ENCODE peak calls at places on chromosome 17, in five cellular contexts. Q is HFFc6, Z is neural crest cell, Y is epithelial cell of esophagus, M is kidney epithelial cell. P is an unnamed sample.

GRCh38 chr17:17904171-17905035 is 67.6 kb upstream of the SREBF1 start:
- DNase-seq in M (no peak), Z (no peak), Q (no peak), Y (no peak), P (no peak)

GRCh38 chr17:67469208-67469980 is 92.3 kb downstream of the PITPNC1 start:
- DNase-seq in Y (peak; percentile 31), Z (peak; percentile 8), M (no peak), Q (no peak), P (no peak)

GRCh38 chr17:306116-306515 is 46.5 kb downstream of the RPH3AL start:
- DNase-seq in Y (no peak), Q (no peak), M (no peak), Z (no peak), P (no peak)

GRCh38 chr17:36845916-36846315 is 91.4 kb upstream of the LHX1 start:
- DNase-seq in Y (no peak), Z (no peak), Q (no peak), M (no peak), P (no peak)

GRCh38 chr17:29383687-29384086 is 6.5 kb upstream of the TAOK1 start:
- DNase-seq in Q (peak; percentile 71), Z (no peak), Y (peak; percentile 75), M (no peak), P (no peak)

GRCh38 chr17:82212331-82213250 is at the start of gene CCDC57:
- DNase-seq in Y (peak; percentile 74), M (no peak), Z (peak; percentile 73), Q (peak; percentile 69), P (peak; percentile 76)

GRCh38 chr17:2122641-2123302 is 67.9 kb downstream of the HIC1 start:
- DNase-seq in Q (no peak), Z (no peak), Y (peak; percentile 81), M (no peak), P (peak; percentile 49)

GRCh38 chr17:58487589-58488427 is at the start of gene HSF5:
- DNase-seq in Y (peak; percentile 19), Q (no peak), Z (no peak), M (no peak), P (peak; percentile 77)

GRCh38 chr17:71649986-71650385 is 470.8 kb upstream of the SOX9 start:
- DNase-seq in Z (no peak), Q (no peak), Y (no peak), M (no peak), P (no peak)

GRCh38 chr17:64783556-64784352 is 121.6 kb upstream of the SMURF2 start:
- DNase-seq in Q (no peak), Y (no peak), Z (no peak), M (no peak), P (peak; percentile 10)

GRCh38 chr17:34306466-34306865 is 12.8 kb upstream of the CCL8 start:
- DNase-seq in Y (peak; percentile 41), Z (no peak), Q (peak; percentile 65), M (no peak), P (no peak)

GRCh38 chr17:12911241-12911640 is 106.6 kb downstream of the ELAC2 start:
- DNase-seq in Z (no peak), Q (no peak), Y (no peak), M (no peak), P (no peak)

GRCh38 chr17:19292377-19292711 is 55.2 kb downstream of the EPN2 start:
- DNase-seq in Q (no peak), Y (peak; percentile 20), M (no peak), Z (no peak), P (no peak)

GRCh38 chr17:2904135-2904534 is 107.9 kb downstream of the RAP1GAP2 start:
- DNase-seq in Z (no peak), Q (peak; percentile 3), Y (no peak), M (no peak), P (no peak)

GRCh38 chr17:81334419-81334896 is 39.4 kb upstream of the SLC38A10 start:
- DNase-seq in Q (no peak), M (no peak), Y (no peak), Z (no peak), P (no peak)

GRCh38 chr17:82297280-82297803 is 20.1 kb downstream of the CD7 start:
- DNase-seq in Y (peak; percentile 83), Z (no peak), Q (peak; percentile 76), M (no peak), P (peak; percentile 89)

GRCh38 chr17:77948690-77949114 is 9.8 kb upstream of the TNRC6C start:
- DNase-seq in Y (no peak), Q (peak; percentile 49), M (no peak), Z (peak; percentile 29), P (no peak)

GRCh38 chr17:12765544-12765943 is 23.8 kb upstream of the ARHGAP44 start:
- DNase-seq in Y (peak; percentile 78), M (peak; percentile 42), Q (peak; percentile 83), Z (no peak), P (no peak)

GRCh38 chr17:68101992-68102758 is 66.6 kb downstream of the KPNA2 start:
- DNase-seq in M (no peak), Q (no peak), Y (peak; percentile 27), Z (no peak), P (no peak)

GRCh38 chr17:60676758-60677307 is 818 bp upstream of the BCAS3 start:
- DNase-seq in Y (no peak), Z (no peak), Q (no peak), M (no peak), P (no peak)

GRCh38 chr17:75130632-75131277 is 787 bp downstream of the NT5C start:
- DNase-seq in M (no peak), Z (peak; percentile 47), Q (peak; percentile 31), Y (peak; percentile 72), P (peak; percentile 28)

GRCh38 chr17:50691550-50692447 is 15.9 kb downstream of the ANKRD40 start:
- DNase-seq in Y (no peak), Z (no peak), M (no peak), Q (no peak), P (no peak)

GRCh38 chr17:28907052-28907438 is 4.2 kb upstream of the DHRS13 start:
- DNase-seq in Q (no peak), M (no peak), Z (no peak), Y (peak; percentile 68), P (no peak)

GRCh38 chr17:48753794-48754499 is 25.4 kb upstream of the HOXB13 start:
- DNase-seq in Y (no peak), Q (peak; percentile 19), Z (no peak), M (no peak), P (no peak)

GRCh38 chr17:82863941-82864720 is 24.3 kb upstream of the ZNF750 start:
- DNase-seq in Q (peak; percentile 72), M (no peak), Z (no peak), Y (peak; percentile 48), P (peak; percentile 77)

GRCh38 chr17:2847601-2848255 is 51.5 kb downstream of the RAP1GAP2 start:
- DNase-seq in Y (no peak), Z (no peak), Q (no peak), M (no peak), P (no peak)

GRCh38 chr17:34598161-34598776 is 18.9 kb downstream of the TMEM132E start:
- DNase-seq in Z (peak; percentile 46), Q (no peak), Y (no peak), M (no peak), P (no peak)

GRCh38 chr17:48912476-48912875 is 4.3 kb downstream of the UBE2Z start:
- DNase-seq in M (no peak), Z (no peak), Y (no peak), Q (no peak), P (no peak)

GRCh38 chr17:43216762-43217613 is 5.3 kb downstream of the TMEM106A start:
- DNase-seq in Z (no peak), Q (no peak), Y (no peak), M (no peak), P (no peak)

GRCh38 chr17:77437747-77438146 is 297.0 kb downstream of the SEC14L1 start:
- DNase-seq in Y (no peak), M (no peak), Q (no peak), Z (no peak), P (no peak)

GRCh38 chr17:64781394-64781793 is 119.3 kb upstream of the SMURF2 start:
- DNase-seq in Q (no peak), Z (no peak), Y (peak; percentile 53), M (no peak), P (no peak)

GRCh38 chr17:81057079-81057730 is 22.3 kb downstream of the BAIAP2 start:
- DNase-seq in M (no peak), Z (no peak), Q (peak; percentile 8), Y (peak; percentile 84), P (no peak)

GRCh38 chr17:50428831-50429424 is 2.9 kb downstream of the ACSF2 start:
- DNase-seq in Q (no peak), Z (no peak), M (no peak), Y (peak; percentile 98), P (no peak)

GRCh38 chr17:75689441-75689873 is 22.3 kb downstream of the SAP30BP start:
- DNase-seq in Q (peak; percentile 63), M (no peak), Y (peak; percentile 99), Z (no peak), P (no peak)

GRCh38 chr17:745406-745805 is 6.7 kb downstream of the GEMIN4 start:
- DNase-seq in Q (no peak), Y (no peak), Z (no peak), M (no peak), P (no peak)

DNA sequence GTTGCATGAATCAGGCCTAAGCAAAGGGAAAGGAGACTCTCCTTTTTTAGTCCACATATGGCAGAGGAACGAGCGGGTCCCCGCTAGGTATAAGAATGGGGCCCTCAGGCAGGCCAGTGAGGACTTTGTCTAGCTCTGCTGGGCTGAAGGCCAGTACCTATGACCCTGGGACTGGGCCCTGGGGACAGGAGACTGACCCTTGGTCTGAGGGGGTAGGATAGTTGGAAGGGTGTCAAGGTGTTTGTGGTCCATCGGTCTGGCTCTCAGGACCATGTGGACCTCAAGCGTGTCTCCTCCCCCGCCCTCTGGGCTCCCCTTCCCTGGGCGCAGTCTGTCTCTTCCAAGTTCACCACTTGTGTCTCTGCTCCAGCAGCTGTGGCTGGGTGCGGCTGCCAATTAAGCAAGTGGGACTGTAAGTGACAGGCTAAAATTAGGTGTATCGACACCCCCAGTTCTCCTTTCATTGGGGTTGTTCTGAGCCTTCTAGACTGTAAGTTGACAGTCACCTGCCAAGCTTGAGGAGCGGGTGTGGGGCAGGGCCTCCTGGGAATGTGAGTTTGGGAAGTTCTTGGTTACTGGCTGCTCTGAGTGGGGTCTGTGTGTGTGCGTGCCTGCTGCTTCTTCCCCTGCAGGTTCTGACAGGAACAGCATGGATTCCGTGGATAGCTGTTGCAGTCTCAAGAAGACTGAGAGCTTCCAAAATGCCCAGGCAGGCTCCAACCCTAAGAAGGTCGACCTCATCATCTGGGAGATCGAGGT is 24.5 kb downstream of the AKAP1 start:
- DNase-seq in Y (peak; percentile 42), Q (no peak), Z (no peak), M (no peak), P (no peak)
- TF ChIP-seq CTCF in Y (peak; percentile 49), Q (peak; percentile 29), Z (peak; percentile 37), M (no peak), P (no peak)

GRCh38 chr17:10349403-10349802 is 23.4 kb downstream of the MYH13 start:
- DNase-seq in M (no peak), Q (no peak), Y (no peak), Z (no peak), P (no peak)
- TF ChIP-seq CTCF in M (no peak), Q (peak; percentile 33), Y (no peak), Z (peak; percentile 28), P (no peak)

GRCh38 chr17:15456972-15457722 is 10.3 kb downstream of the CDRT4 start:
- DNase-seq in Y (no peak), Z (no peak), M (no peak), Q (peak; percentile 78), P (no peak)
- TF ChIP-seq CTCF in Y (no peak), Z (no peak), M (no peak), Q (peak; percentile 68), P (no peak)

DNA sequence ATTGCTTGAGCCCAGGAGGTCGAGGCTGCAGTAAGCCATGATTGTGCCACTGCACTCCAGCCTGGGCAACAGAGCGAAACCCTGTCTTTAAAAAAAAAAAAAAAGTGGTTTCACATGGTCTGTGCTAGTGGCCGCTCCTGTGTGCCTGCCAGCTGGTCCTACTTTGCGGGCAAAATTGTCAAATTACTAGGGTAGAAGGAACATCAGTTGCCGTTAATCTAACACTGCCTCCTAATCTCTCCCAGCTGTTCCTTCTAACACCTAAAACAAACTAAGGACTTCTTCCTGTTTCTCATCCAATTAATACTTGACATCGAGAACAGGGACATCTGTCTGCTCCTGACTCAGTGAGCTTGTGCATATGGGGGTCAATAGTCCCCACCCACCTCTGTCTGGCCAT is 23.9 kb downstream of the TMEM11 start:
- DNase-seq in Q (no peak), Z (no peak), Y (no peak), M (no peak), P (no peak)
- TF ChIP-seq CTCF in Q (no peak), Z (no peak), Y (no peak), M (no peak), P (no peak)

P was measured in natural killer cell.